ENCODE peak calls at places on chromosomes 12 and 14, in four cellular contexts. T, K, U and P are unnamed samples.

GRCh38 chr12:110244829-110245228 is 36.2 kb upstream of the ATP2A2 start:
- DNase-seq in U (no peak), K (no peak), T (no peak), P (no peak)

GRCh38 chr14:51578853-51579252 is 72.9 kb upstream of the FRMD6 start:
- DNase-seq in T (no peak), U (no peak), K (no peak), P (no peak)

GRCh38 chr14:92460916-92461579 is 52.5 kb upstream of the RIN3 start:
- DNase-seq in U (peak; percentile 61), T (no peak), K (no peak), P (no peak)

GRCh38 chr12:75439930-75440329 is 40.6 kb upstream of the GLIPR1 start:
- DNase-seq in K (no peak), T (no peak), U (no peak), P (no peak)

GRCh38 chr12:69154585-69155363 is 84.6 kb upstream of the CPSF6 start:
- DNase-seq in T (peak; percentile 64), K (peak; percentile 60), U (peak; percentile 30), P (peak; percentile 65)

GRCh38 chr12:96448287-96448686 is 41.1 kb upstream of the CFAP54 start:
- DNase-seq in K (no peak), U (no peak), T (no peak), P (no peak)

GRCh38 chr12:124386661-124387509 is 92.0 kb downstream of the RFLNA start:
- DNase-seq in U (no peak), T (no peak), K (no peak), P (no peak)

GRCh38 chr12:98513379-98514318 is 1.7 kb upstream of the TMPO start:
- DNase-seq in U (no peak), K (no peak), T (peak; percentile 34), P (no peak)

GRCh38 chr12:16603265-16603915 is 2.6 kb downstream of the LMO3 start:
- DNase-seq in T (no peak), K (no peak), U (no peak), P (no peak)

GRCh38 chr12:49367381-49368239 is at the start of gene SPATS2:
- DNase-seq in K (no peak), U (no peak), T (no peak), P (no peak)

GRCh38 chr14:55383541-55384140 is 28.0 kb downstream of the ATG14 start:
- DNase-seq in U (no peak), K (no peak), T (peak; percentile 81), P (no peak)

GRCh38 chr12:10339441-10339840 is 31.8 kb downstream of the KLRD1 start:
- DNase-seq in T (no peak), U (no peak), K (no peak), P (no peak)

GRCh38 chr14:102159841-102160240 is 20.1 kb downstream of the WDR20 start:
- DNase-seq in U (no peak), T (no peak), K (no peak), P (no peak)

GRCh38 chr14:90886297-90886830 is 70.1 kb upstream of the TTC7B start:
- DNase-seq in T (peak; percentile 5), K (no peak), U (no peak), P (no peak)

GRCh38 chr12:121217761-121218160 is 7.8 kb downstream of the P2RX4 start:
- DNase-seq in T (peak; percentile 3), U (no peak), K (peak; percentile 65), P (no peak)

GRCh38 chr14:51869426-51870113 is 9.2 kb downstream of the GNG2 start:
- DNase-seq in U (no peak), T (no peak), K (no peak), P (no peak)

GRCh38 chr12:55732288-55732687 is 3.5 kb upstream of the CD63 start:
- DNase-seq in T (no peak), U (no peak), K (no peak), P (no peak)

GRCh38 chr12:92471551-92471950 is 231.2 kb upstream of the PLEKHG7 start:
- DNase-seq in U (no peak), K (no peak), T (no peak), P (no peak)

GRCh38 chr14:27389402-27389801 is 791.6 kb upstream of the NOVA1 start:
- DNase-seq in K (no peak), T (no peak), U (no peak), P (no peak)

GRCh38 chr14:27387458-27387857 is 789.6 kb upstream of the NOVA1 start:
- DNase-seq in T (no peak), U (no peak), K (no peak), P (no peak)

GRCh38 chr14:27390130-27390529 is 792.3 kb upstream of the NOVA1 start:
- DNase-seq in K (no peak), U (no peak), T (no peak), P (no peak)

GRCh38 chr14:27391331-27391730 is 793.5 kb upstream of the NOVA1 start:
- DNase-seq in K (no peak), T (no peak), U (no peak), P (no peak)

DNA sequence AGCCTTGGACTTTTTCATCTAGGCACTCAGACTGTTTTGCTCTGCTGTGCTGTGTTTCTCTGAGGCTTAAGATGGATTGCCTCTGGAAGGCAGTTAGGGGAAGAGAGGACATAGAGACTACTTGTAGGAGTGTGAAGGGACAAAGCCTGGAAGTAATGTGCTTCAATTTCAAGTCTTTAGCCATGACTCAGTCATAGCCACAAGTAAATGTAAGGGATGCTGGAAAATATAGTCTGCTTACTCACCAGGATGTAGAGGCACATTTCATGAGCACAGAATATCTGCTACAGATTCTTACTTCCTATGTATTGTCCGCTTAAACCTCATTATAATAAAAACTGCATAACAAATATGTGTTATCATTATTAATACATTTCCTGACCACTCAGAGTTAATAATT is 794.3 kb upstream of the NOVA1 start:
- DNase-seq in K (no peak), U (no peak), T (no peak), P (no peak)
- TF ChIP-seq TARDBP in K (no peak), U (no peak), T (no peak), P (no peak)

GRCh38 chr12:58884916-58885315 is 35.4 kb downstream of the LRIG3 start:
- DNase-seq in K (no peak), U (no peak), T (no peak), P (no peak)

GRCh38 chr12:58887071-58887470 is 33.2 kb downstream of the LRIG3 start:
- DNase-seq in K (no peak), T (no peak), U (no peak), P (no peak)

GRCh38 chr12:58886474-58886873 is 33.8 kb downstream of the LRIG3 start:
- DNase-seq in U (no peak), T (no peak), K (no peak), P (no peak)

GRCh38 chr12:58883576-58884334 is 36.5 kb downstream of the LRIG3 start:
- DNase-seq in U (no peak), T (no peak), K (no peak), P (no peak)

DNA sequence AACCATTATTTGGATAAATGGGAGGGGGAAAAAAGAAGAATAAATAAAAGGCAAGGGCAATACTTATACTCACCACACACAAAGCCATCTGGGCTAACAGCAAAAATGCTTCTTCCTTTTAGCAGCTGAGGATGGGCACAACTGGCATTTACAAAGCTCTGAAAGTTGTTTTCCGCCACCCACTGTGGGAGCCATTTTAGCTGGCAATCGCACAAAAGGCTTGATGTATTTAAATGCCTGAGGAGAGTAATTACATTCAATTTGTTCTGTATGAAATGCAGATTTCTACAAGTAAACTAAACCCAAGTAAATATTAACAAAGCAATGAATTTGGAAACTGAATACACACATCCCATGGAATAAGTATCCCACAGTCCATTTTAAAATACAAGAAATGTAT is 37.5 kb downstream of the LRIG3 start:
- DNase-seq in T (no peak), U (no peak), K (no peak), P (no peak)
- TF ChIP-seq TARDBP in T (no peak), U (no peak), K (no peak), P (no peak)

GRCh38 chr14:50520947-50521815 is 11.2 kb downstream of the MAP4K5 start:
- DNase-seq in K (no peak), T (no peak), U (peak; percentile 56), P (no peak)
- TF ChIP-seq TARDBP in K (no peak), T (no peak), U (no peak), P (no peak)

GRCh38 chr12:67968316-67968715 is 20.9 kb upstream of the IFNG-AS1 start:
- DNase-seq in T (no peak), U (no peak), K (no peak), P (no peak)
- TF ChIP-seq TARDBP in T (no peak), U (no peak), K (no peak), P (no peak)

GRCh38 chr14:61277232-61277631 is 3.9 kb downstream of the TMEM30B start:
- DNase-seq in U (no peak), T (no peak), K (no peak), P (no peak)

GRCh38 chr14:61280526-61281185 is 482 bp downstream of the TMEM30B start:
- DNase-seq in K (no peak), T (no peak), U (no peak), P (no peak)

GRCh38 chr14:61280092-61280525 is 1.0 kb downstream of the TMEM30B start:
- DNase-seq in T (no peak), U (no peak), K (no peak), P (no peak)

GRCh38 chr14:61281186-61281676 is at the start of gene TMEM30B:
- DNase-seq in K (no peak), T (no peak), U (no peak), P (no peak)

DNA sequence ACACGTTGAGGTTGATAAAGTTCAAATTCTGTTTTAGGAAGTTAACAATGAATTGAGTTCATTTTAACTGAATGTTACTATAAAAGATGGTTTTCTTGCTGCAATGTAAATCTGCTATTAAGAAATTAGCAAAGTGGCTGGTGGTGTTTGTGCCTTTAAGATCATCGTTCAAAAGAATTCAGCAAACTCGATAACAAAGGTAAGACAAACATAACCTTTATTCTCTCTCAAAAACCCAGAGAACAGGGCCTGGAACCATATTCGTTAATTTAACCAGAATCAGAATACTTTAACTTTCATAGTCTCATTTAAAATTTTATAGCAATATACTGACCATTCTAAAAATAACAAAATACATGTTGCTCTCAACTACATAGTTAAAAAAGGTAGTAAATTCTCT is 3.4 kb downstream of the TMEM30B start:
- DNase-seq in U (no peak), T (no peak), K (no peak), P (no peak)
- TF ChIP-seq TARDBP in U (no peak), T (no peak), K (no peak), P (no peak)